ENCODE peak calls at places on chromosomes 1 and 21, in nine cellular contexts. C is coronary artery, E is SK-N-SH, M is K562, J is H1, Y is left ventricle myocardium inferior, Q is left lung, S is cardiac muscle cell, L is lower lobe of right lung. F is an unnamed sample.

GRCh38 chr1:60571811-60572210 is 498.2 kb upstream of the C1orf87 start:
- DNase-seq in E (no peak), S (no peak), Y (no peak), L (no peak), J (no peak), M (no peak), C (no peak), Q (no peak), F (no peak)

GRCh38 chr1:181033128-181033798 is 520 bp upstream of the MR1 start:
- DNase-seq in Y (no peak), M (peak), J (no peak), Q (peak), S (no peak), C (no peak), E (no peak), L (peak), F (no peak)

GRCh38 chr1:90580176-90580575 is 136.9 kb downstream of the BARHL2 start:
- DNase-seq in E (no peak), S (no peak), J (no peak), L (no peak), Y (no peak), Q (no peak), C (no peak), M (no peak), F (no peak)

GRCh38 chr1:30748699-30749401 is 8.7 kb downstream of the LAPTM5 start:
- DNase-seq in E (no peak), Y (no peak), Q (no peak), L (peak), S (no peak), M (no peak), C (no peak), J (no peak), F (no peak)

GRCh38 chr1:203051841-203052324 is 25.6 kb downstream of the PPFIA4 start:
- DNase-seq in Q (no peak), C (no peak), Y (no peak), E (peak), S (no peak), L (no peak), M (no peak), J (no peak), F (no peak)

GRCh38 chr21:42347601-42348327 is 3.0 kb downstream of the TFF2 start:
- DNase-seq in J (no peak), Q (no peak), S (no peak), M (no peak), Y (no peak), E (no peak), C (peak), L (no peak), F (no peak)

GRCh38 chr1:222815367-222815765 is 527 bp downstream of the DISP1 start:
- DNase-seq in C (no peak), Y (no peak), L (no peak), M (peak), E (peak), Q (peak), J (no peak), S (peak), F (peak)

GRCh38 chr1:170145691-170146676 is at the start of gene NTMT2:
- DNase-seq in L (no peak), E (no peak), J (peak), M (no peak), S (peak), Q (no peak), Y (peak), C (no peak), F (no peak)

GRCh38 chr1:1755852-1756251 is 22.4 kb downstream of the NADK start:
- DNase-seq in E (no peak), Y (no peak), C (no peak), S (no peak), L (no peak), M (no peak), J (no peak), Q (no peak), F (no peak)

GRCh38 chr1:33137800-33138199 is 44.0 kb downstream of the TRIM62 start:
- DNase-seq in Q (no peak), L (no peak), J (no peak), E (peak), M (peak), C (no peak), Y (peak), S (peak), F (peak)

GRCh38 chr1:27862671-27863551 is 9.4 kb upstream of the THEMIS2 start:
- DNase-seq in J (no peak), Y (peak), S (no peak), M (no peak), E (no peak), Q (peak), C (no peak), L (peak), F (no peak)

GRCh38 chr21:46115441-46116188 is 17.7 kb downstream of the COL6A2 start:
- DNase-seq in E (peak), C (peak), Q (peak), S (no peak), L (peak), Y (peak), M (no peak), J (no peak), F (peak)

GRCh38 chr1:12424150-12424549 is 193.9 kb downstream of the DHRS3 start:
- DNase-seq in J (no peak), Y (no peak), L (no peak), S (no peak), E (no peak), Q (no peak), C (no peak), M (no peak), F (no peak)

GRCh38 chr1:226736001-226736907 is 2.8 kb downstream of the ITPKB start:
- DNase-seq in L (no peak), Q (no peak), J (no peak), E (no peak), C (no peak), Y (peak), M (no peak), S (no peak), F (peak)

GRCh38 chr1:5708266-5708978 is 283.8 kb downstream of the NPHP4 start:
- DNase-seq in J (no peak), L (peak), E (no peak), S (no peak), C (no peak), Q (peak), Y (no peak), M (no peak), F (no peak)

GRCh38 chr1:81174052-81174451 is 626.7 kb upstream of the ADGRL2 start:
- DNase-seq in S (no peak), C (no peak), L (no peak), Y (no peak), Q (no peak), M (no peak), E (no peak), J (no peak), F (no peak)

GRCh38 chr1:211738709-211739301 is 63.4 kb upstream of the NEK2 start:
- DNase-seq in E (no peak), S (no peak), J (no peak), L (no peak), Y (no peak), C (no peak), M (no peak), Q (no peak), F (no peak)

GRCh38 chr1:238916828-238917227 is 469.5 kb upstream of the CHRM3 start:
- DNase-seq in S (no peak), E (no peak), C (no peak), L (no peak), M (no peak), J (no peak), Q (no peak), Y (no peak), F (no peak)

GRCh38 chr1:153358691-153358975 is 979 bp downstream of the S100A9 start:
- DNase-seq in Q (no peak), C (peak), L (no peak), J (no peak), M (no peak), S (no peak), E (no peak), Y (no peak), F (no peak)

GRCh38 chr1:182391362-182392044 is at the start of gene GLUL:
- DNase-seq in E (peak), M (peak), Y (peak), J (peak), C (peak), Q (peak), S (peak), L (peak), F (peak)

GRCh38 chr1:26779093-26779668 is 8.6 kb upstream of the PIGV start:
- DNase-seq in Q (no peak), J (no peak), M (no peak), S (no peak), E (no peak), C (no peak), Y (no peak), L (no peak), F (no peak)

GRCh38 chr1:9143250-9143649 is 14.3 kb upstream of the GPR157 start:
- DNase-seq in C (no peak), J (no peak), E (no peak), Q (peak), M (no peak), L (peak), S (no peak), Y (no peak), F (no peak)

GRCh38 chr1:104933846-104934245 is 1184.1 kb downstream of the AMY1C start:
- DNase-seq in L (peak), C (no peak), Y (no peak), E (no peak), Q (no peak), S (no peak), M (no peak), J (no peak), F (no peak)

GRCh38 chr21:45529785-45530422 is 12.3 kb downstream of the SLC19A1 start:
- DNase-seq in C (no peak), Y (no peak), Q (peak), E (no peak), L (no peak), M (no peak), J (no peak), S (no peak), F (peak)

GRCh38 chr1:197285526-197286217 is 17.6 kb downstream of the CRB1 start:
- DNase-seq in M (no peak), Y (no peak), S (no peak), L (no peak), C (no peak), J (no peak), Q (no peak), E (no peak), F (no peak)

GRCh38 chr1:8139941-8140340 is 113.8 kb upstream of the ERRFI1 start:
- DNase-seq in M (no peak), Q (no peak), C (no peak), E (no peak), J (no peak), L (no peak), S (no peak), Y (no peak), F (no peak)

GRCh38 chr1:159771501-159771900 is 9.3 kb upstream of the DUSP23 start:
- DNase-seq in M (no peak), Y (no peak), Q (no peak), C (no peak), S (no peak), L (no peak), E (no peak), J (no peak), F (no peak)

GRCh38 chr1:155137129-155137528 is 1.5 kb downstream of the SLC50A1 start:
- DNase-seq in L (no peak), Q (no peak), M (no peak), E (no peak), C (no peak), J (no peak), S (no peak), Y (no peak), F (no peak)
- H3K4me3 ChIP-seq in L (peak), Q (no peak), M (peak), E (peak), C (peak), J (peak), S (no peak), Y (peak), F (peak)

GRCh38 chr1:220826729-220827128 is 40.0 kb downstream of the MTARC1 start:
- DNase-seq in L (no peak), S (no peak), Y (no peak), M (no peak), J (no peak), C (no peak), Q (no peak), E (no peak), F (no peak)

GRCh38 chr1:220828211-220828553 is 41.5 kb downstream of the MTARC1 start:
- DNase-seq in E (no peak), M (no peak), Q (no peak), L (no peak), S (no peak), J (no peak), C (no peak), Y (no peak), F (no peak)

GRCh38 chr1:220827445-220828210 is 40.9 kb downstream of the MTARC1 start:
- DNase-seq in Y (no peak), M (no peak), Q (no peak), S (no peak), C (no peak), L (no peak), J (no peak), E (no peak), F (no peak)

GRCh38 chr1:220825819-220826551 is 39.3 kb downstream of the MTARC1 start:
- DNase-seq in L (no peak), S (peak), J (no peak), C (no peak), M (no peak), Y (no peak), Q (no peak), E (no peak), F (no peak)

GRCh38 chr1:220824031-220824989 is 37.6 kb downstream of the MTARC1 start:
- DNase-seq in M (no peak), Q (no peak), L (no peak), S (no peak), E (no peak), Y (no peak), C (no peak), J (no peak), F (no peak)
- H3K27ac ChIP-seq in M (no peak), Q (no peak), L (no peak), S (no peak), E (no peak), Y (no peak), C (no peak), J (no peak), F (no peak)

GRCh38 chr1:3625151-3625907 is 514 bp downstream of the TPRG1L start:
- DNase-seq in C (no peak), J (no peak), E (peak), L (peak), Y (no peak), M (peak), Q (no peak), S (peak), F (no peak)
- TF ChIP-seq CTCF in C (no peak), J (no peak), E (no peak), L (no peak), Y (no peak), M (peak), Q (no peak), S (no peak), F (no peak)

GRCh38 chr1:22043175-22043769 is 9.2 kb upstream of the CDC42 start:
- DNase-seq in L (no peak), E (no peak), M (no peak), C (no peak), J (no peak), Q (peak), S (no peak), Y (no peak), F (no peak)
- H3K4me3 ChIP-seq in L (no peak), E (no peak), M (no peak), C (no peak), J (no peak), Q (no peak), S (no peak), Y (no peak), F (no peak)

GRCh38 chr1:115313173-115313572 is 24.9 kb downstream of the NGF start:
- DNase-seq in J (no peak), L (no peak), C (no peak), E (no peak), Y (no peak), S (no peak), M (no peak), Q (no peak), F (no peak)
- H3K27ac ChIP-seq in J (no peak), L (no peak), C (no peak), E (no peak), Y (peak), S (no peak), M (no peak), Q (no peak), F (no peak)

F was measured in dorsolateral prefrontal cortex.